ENCODE peak calls at places on chromosome 22, in six cellular contexts. One of them, this sample, is unnamed.

GRCh38 chr22:43378011-43378704 is 33.7 kb upstream of the MPPED1 start:
- DNase-seq in endodermal cell: peak
- DNase-seq in EH: peak
- DNase-seq in T-cell: no peak
- DNase-seq in anterior cingulate cortex: no peak
- DNase-seq in neural progenitor cell: no peak
- DNase-seq in this sample: peak

GRCh38 chr22:36409911-36410756 is 22.4 kb upstream of the MYH9 start:
- DNase-seq in endodermal cell: peak
- DNase-seq in EH: peak
- DNase-seq in T-cell: peak
- DNase-seq in anterior cingulate cortex: peak
- DNase-seq in neural progenitor cell: peak
- DNase-seq in this sample: peak

GRCh38 chr22:49993649-49994360 is 18.8 kb downstream of the IL17REL start:
- DNase-seq in endodermal cell: no peak
- DNase-seq in EH: no peak
- DNase-seq in T-cell: no peak
- DNase-seq in anterior cingulate cortex: no peak
- DNase-seq in neural progenitor cell: no peak
- DNase-seq in this sample: no peak

GRCh38 chr22:40654522-40655167 is 18.1 kb upstream of the MRTFA start:
- DNase-seq in endodermal cell: peak
- DNase-seq in EH: peak
- DNase-seq in T-cell: no peak
- DNase-seq in anterior cingulate cortex: no peak
- DNase-seq in neural progenitor cell: no peak
- DNase-seq in this sample: peak

GRCh38 chr22:36862251-36863242 is 1.7 kb downstream of the NCF4 start:
- DNase-seq in endodermal cell: no peak
- DNase-seq in EH: no peak
- DNase-seq in T-cell: no peak
- DNase-seq in anterior cingulate cortex: no peak
- DNase-seq in neural progenitor cell: no peak
- DNase-seq in this sample: no peak

GRCh38 chr22:38524434-38524833 is 18.3 kb upstream of the DDX17 start:
- DNase-seq in endodermal cell: no peak
- DNase-seq in EH: no peak
- DNase-seq in T-cell: no peak
- DNase-seq in anterior cingulate cortex: no peak
- DNase-seq in neural progenitor cell: no peak
- DNase-seq in this sample: no peak

GRCh38 chr22:35861451-35861850 is 143.8 kb downstream of the APOL5 start:
- DNase-seq in endodermal cell: no peak
- DNase-seq in EH: no peak
- DNase-seq in T-cell: no peak
- DNase-seq in anterior cingulate cortex: no peak
- DNase-seq in neural progenitor cell: no peak
- DNase-seq in this sample: no peak

GRCh38 chr22:30488121-30488520 is 16.3 kb upstream of the SEC14L3 start:
- DNase-seq in endodermal cell: peak
- DNase-seq in EH: no peak
- DNase-seq in T-cell: no peak
- DNase-seq in anterior cingulate cortex: no peak
- DNase-seq in neural progenitor cell: no peak
- DNase-seq in this sample: peak

GRCh38 chr22:25672685-25673084 is 69.3 kb upstream of the MYO18B start:
- DNase-seq in endodermal cell: no peak
- DNase-seq in EH: no peak
- DNase-seq in T-cell: no peak
- DNase-seq in anterior cingulate cortex: no peak
- DNase-seq in neural progenitor cell: no peak
- DNase-seq in this sample: no peak

GRCh38 chr22:19811211-19811621 is 43.5 kb downstream of the GNB1L start:
- DNase-seq in endodermal cell: peak
- DNase-seq in EH: no peak
- DNase-seq in T-cell: no peak
- DNase-seq in anterior cingulate cortex: no peak
- DNase-seq in neural progenitor cell: no peak
- DNase-seq in this sample: no peak

GRCh38 chr22:42769574-42770447 is 49.1 kb upstream of the A4GALT start:
- DNase-seq in endodermal cell: no peak
- DNase-seq in EH: peak
- DNase-seq in T-cell: no peak
- DNase-seq in anterior cingulate cortex: no peak
- DNase-seq in neural progenitor cell: peak
- DNase-seq in this sample: no peak

GRCh38 chr22:37731804-37732471 is 35.1 kb downstream of the TRIOBP start:
- DNase-seq in endodermal cell: peak
- DNase-seq in EH: peak
- DNase-seq in T-cell: no peak
- DNase-seq in anterior cingulate cortex: no peak
- DNase-seq in neural progenitor cell: no peak
- DNase-seq in this sample: peak

GRCh38 chr22:21606775-21607174 is 23.0 kb downstream of the YDJC start:
- DNase-seq in endodermal cell: no peak
- DNase-seq in EH: no peak
- DNase-seq in T-cell: no peak
- DNase-seq in anterior cingulate cortex: no peak
- DNase-seq in neural progenitor cell: no peak
- DNase-seq in this sample: no peak

GRCh38 chr22:27952091-27952490 is 33.0 kb upstream of the PITPNB start:
- DNase-seq in endodermal cell: no peak
- DNase-seq in EH: peak
- DNase-seq in T-cell: no peak
- DNase-seq in anterior cingulate cortex: no peak
- DNase-seq in neural progenitor cell: no peak
- DNase-seq in this sample: no peak

GRCh38 chr22:17786435-17787158 is 12.3 kb upstream of the BID start:
- DNase-seq in endodermal cell: peak
- DNase-seq in EH: peak
- DNase-seq in T-cell: no peak
- DNase-seq in anterior cingulate cortex: no peak
- DNase-seq in neural progenitor cell: peak
- DNase-seq in this sample: peak

GRCh38 chr22:25564320-25564978 is at the start of gene GRK3:
- DNase-seq in endodermal cell: peak
- DNase-seq in EH: peak
- DNase-seq in T-cell: peak
- DNase-seq in anterior cingulate cortex: peak
- DNase-seq in neural progenitor cell: peak
- DNase-seq in this sample: peak

GRCh38 chr22:46027219-46028068 is 50.5 kb upstream of the WNT7B start:
- DNase-seq in endodermal cell: peak
- DNase-seq in EH: peak
- DNase-seq in T-cell: no peak
- DNase-seq in anterior cingulate cortex: peak
- DNase-seq in neural progenitor cell: peak
- DNase-seq in this sample: peak

GRCh38 chr22:42410708-42411107 is 21.5 kb downstream of the NFAM1 start:
- DNase-seq in endodermal cell: no peak
- DNase-seq in EH: no peak
- DNase-seq in T-cell: no peak
- DNase-seq in anterior cingulate cortex: no peak
- DNase-seq in neural progenitor cell: no peak
- DNase-seq in this sample: no peak

GRCh38 chr22:21755855-21756284 is 20.3 kb upstream of the YPEL1 start:
- DNase-seq in endodermal cell: no peak
- DNase-seq in EH: peak
- DNase-seq in T-cell: no peak
- DNase-seq in anterior cingulate cortex: no peak
- DNase-seq in neural progenitor cell: no peak
- DNase-seq in this sample: no peak

GRCh38 chr22:36368359-36368983 is 19.3 kb downstream of the MYH9 start:
- DNase-seq in endodermal cell: peak
- DNase-seq in EH: peak
- DNase-seq in T-cell: no peak
- DNase-seq in anterior cingulate cortex: no peak
- DNase-seq in neural progenitor cell: peak
- DNase-seq in this sample: peak

GRCh38 chr22:49592780-49593501 is 234.7 kb downstream of the BRD1 start:
- DNase-seq in endodermal cell: no peak
- DNase-seq in EH: no peak
- DNase-seq in T-cell: no peak
- DNase-seq in anterior cingulate cortex: no peak
- DNase-seq in neural progenitor cell: no peak
- DNase-seq in this sample: no peak

GRCh38 chr22:47129902-47130301 is 367.5 kb downstream of the TBC1D22A start:
- DNase-seq in endodermal cell: no peak
- DNase-seq in EH: no peak
- DNase-seq in T-cell: no peak
- DNase-seq in anterior cingulate cortex: no peak
- DNase-seq in neural progenitor cell: no peak
- DNase-seq in this sample: no peak

GRCh38 chr22:49564666-49565515 is 262.8 kb downstream of the BRD1 start:
- DNase-seq in endodermal cell: peak
- DNase-seq in EH: no peak
- DNase-seq in T-cell: no peak
- DNase-seq in anterior cingulate cortex: no peak
- DNase-seq in neural progenitor cell: no peak
- DNase-seq in this sample: no peak

GRCh38 chr22:46781291-46781690 is 18.8 kb downstream of the TBC1D22A start:
- DNase-seq in endodermal cell: no peak
- DNase-seq in EH: no peak
- DNase-seq in T-cell: no peak
- DNase-seq in anterior cingulate cortex: no peak
- DNase-seq in neural progenitor cell: no peak
- DNase-seq in this sample: no peak

GRCh38 chr22:37127350-37127878 is 17.9 kb upstream of the TMPRSS6 start:
- DNase-seq in endodermal cell: no peak
- DNase-seq in EH: no peak
- DNase-seq in T-cell: no peak
- DNase-seq in anterior cingulate cortex: no peak
- DNase-seq in neural progenitor cell: no peak
- DNase-seq in this sample: no peak

This sample was measured in mesendoderm.